ENCODE peak calls at places on chromosomes 6 and 20, in five cellular contexts. Z is mammary epithelial cell, U is esophagus muscularis mucosa, P is brain microvascular endothelial cell, J is Peyer's patch. D is an unnamed sample.
A peak's percentile ranks its signal among the peaks of the same experiment; 100 is the strongest.

GRCh38 chr20:62276448-62276847 is 26.3 kb upstream of the ADRM1 start:
- DNase-seq in P (no peak), Z (no peak), U (no peak), J (no peak), D (no peak)

GRCh38 chr6:151495380-151495779 is 1.6 kb downstream of the CCDC170 start:
- DNase-seq in P (no peak), Z (no peak), U (no peak), J (no peak), D (no peak)

GRCh38 chr6:52641826-52642225 is 29.1 kb upstream of the TMEM14A start:
- DNase-seq in P (no peak), J (no peak), Z (no peak), U (no peak), D (no peak)

GRCh38 chr20:57493091-57493615 is 31.8 kb downstream of the CTCFL start:
- DNase-seq in P (no peak), J (no peak), U (no peak), Z (no peak), D (no peak)

GRCh38 chr6:53313784-53314382 is 34.9 kb downstream of the ELOVL5 start:
- DNase-seq in U (no peak), Z (no peak), P (peak; percentile 61), J (no peak), D (no peak)

GRCh38 chr6:19880066-19880465 is 42.9 kb downstream of the ID4 start:
- DNase-seq in J (no peak), Z (no peak), P (no peak), U (no peak), D (no peak)

GRCh38 chr6:72811971-72812421 is 190.1 kb downstream of the KCNQ5 start:
- DNase-seq in J (no peak), Z (peak; percentile 21), U (no peak), P (peak; percentile 60), D (no peak)

GRCh38 chr20:8431538-8432434 is 299.7 kb downstream of the PLCB1 start:
- DNase-seq in U (no peak), Z (no peak), P (no peak), J (peak; percentile 53), D (peak; percentile 62)

GRCh38 chr6:88565409-88565811 is 398.0 kb downstream of the RNGTT start:
- DNase-seq in J (no peak), Z (peak; percentile 5), U (peak; percentile 72), P (no peak), D (no peak)

GRCh38 chr6:90530882-90531281 is 56.0 kb downstream of the MAP3K7 start:
- DNase-seq in P (no peak), J (no peak), U (no peak), Z (no peak), D (no peak)

GRCh38 chr6:8108031-8108660 is 5.8 kb upstream of the EEF1E1 start:
- DNase-seq in J (no peak), Z (peak; percentile 89), P (peak; percentile 96), U (peak; percentile 62), D (no peak)

GRCh38 chr6:44041461-44042260 is 85.6 kb downstream of the MRPL14 start:
- DNase-seq in Z (peak; percentile 96), J (peak; percentile 37), U (no peak), P (peak; percentile 96), D (no peak)

GRCh38 chr6:2224847-2225382 is 20.5 kb downstream of the GMDS start:
- DNase-seq in J (no peak), U (no peak), P (no peak), Z (no peak), D (no peak)

GRCh38 chr6:2221724-2222274 is 23.6 kb downstream of the GMDS start:
- DNase-seq in P (no peak), U (peak; percentile 19), Z (no peak), J (no peak), D (no peak)

GRCh38 chr6:2220154-2220553 is 25.3 kb downstream of the GMDS start:
- DNase-seq in U (peak; percentile 53), Z (no peak), J (no peak), P (no peak), D (no peak)

GRCh38 chr6:2225422-2226392 is 19.7 kb downstream of the GMDS start:
- DNase-seq in P (no peak), U (no peak), J (no peak), Z (no peak), D (no peak)

DNA sequence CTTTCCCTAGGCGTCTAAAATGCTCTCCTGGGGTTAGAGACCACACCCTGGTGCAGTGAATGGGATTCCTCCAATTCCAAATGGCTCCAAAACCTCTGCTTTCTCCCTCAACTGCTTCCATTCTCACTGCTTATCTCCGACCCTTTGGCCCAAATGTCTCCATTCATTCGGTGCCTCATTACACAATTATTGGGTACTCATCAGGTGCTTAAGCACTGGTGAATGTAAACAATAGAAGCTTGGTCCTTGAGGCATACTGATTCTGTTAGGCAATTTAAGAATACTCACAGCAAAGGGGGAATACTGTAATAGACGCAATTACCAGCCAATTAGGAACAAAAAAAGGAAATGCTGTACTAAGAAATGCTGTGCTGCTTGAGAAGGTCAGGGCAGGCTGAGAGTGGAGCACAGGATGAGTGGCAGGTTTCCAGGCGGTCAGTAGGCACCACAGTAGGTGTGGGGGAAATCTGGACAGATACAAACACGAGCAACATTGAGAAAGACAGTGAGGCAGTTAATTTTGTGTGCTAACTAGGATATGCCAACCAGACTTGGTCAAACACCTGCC is 23.0 kb downstream of the GMDS start:
- DNase-seq in U (peak; percentile 60), P (no peak), J (no peak), Z (no peak), D (no peak)
- H3K4me3 ChIP-seq in U (peak overlapping the region; percentile 40), P (peak overlapping the region; percentile 38), J (peak overlapping the region; percentile 49), Z (peak overlapping the region; percentile 73), D (peak overlapping the region; percentile 42)

DNA sequence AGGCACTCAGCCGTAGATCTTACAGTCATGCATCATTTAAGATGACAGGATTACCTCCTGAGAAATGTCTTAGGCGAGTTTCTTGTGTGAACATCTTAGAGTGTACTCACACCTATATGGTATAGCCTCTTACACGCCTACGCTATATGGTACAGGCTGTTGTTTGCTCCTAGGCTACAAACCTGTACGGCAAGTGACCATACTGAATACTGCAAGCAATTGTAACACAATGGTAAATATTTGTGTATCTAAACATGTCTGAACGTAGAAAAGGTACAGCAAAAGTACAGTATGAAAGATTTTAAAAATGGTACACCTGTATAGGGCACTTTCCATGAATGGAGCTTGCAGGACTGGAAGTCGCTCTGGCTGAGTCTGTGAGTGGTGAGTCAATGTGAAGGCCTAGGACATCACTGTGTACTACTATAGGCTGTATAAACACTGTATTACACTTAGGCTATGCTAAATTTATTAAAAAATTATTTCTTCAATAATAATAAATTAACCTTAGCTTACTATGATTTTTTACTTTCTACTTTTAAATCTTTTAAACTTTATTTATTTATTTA is 540 bp upstream of the IL20RA start:
- DNase-seq in Z (no peak), U (no peak), J (no peak), P (no peak), D (no peak)
- H3K4me3 ChIP-seq in Z (no peak overlapping the region), U (peak overlapping the region; percentile 90), J (peak overlapping the region; percentile 94), P (no peak overlapping the region), D (peak overlapping the region; percentile 69)

GRCh38 chr6:118708736-118709135 is 57.3 kb upstream of the CEP85L start:
- DNase-seq in Z (no peak), J (no peak), U (no peak), P (no peak), D (no peak)
- H3K4me3 ChIP-seq in Z (peak overlapping the region; percentile 57), J (peak overlapping the region; percentile 37), U (peak overlapping the region; percentile 45), P (peak overlapping the region; percentile 56), D (peak overlapping the region; percentile 53)

GRCh38 chr20:1300083-1300840 is 28.7 kb downstream of the SDCBP2 start:
- DNase-seq in U (no peak), J (peak; percentile 32), P (no peak), Z (no peak), D (no peak)
- H3K4me3 ChIP-seq in U (no peak overlapping the region), J (no peak overlapping the region), P (no peak overlapping the region), Z (no peak overlapping the region), D (no peak overlapping the region)

GRCh38 chr20:37505263-37506165 is 15.5 kb upstream of the NNAT start:
- DNase-seq in J (no peak), Z (no peak), U (no peak), P (no peak), D (no peak)
- H3K4me3 ChIP-seq in J (no peak overlapping the region), Z (no peak overlapping the region), U (no peak overlapping the region), P (no peak overlapping the region), D (no peak overlapping the region)

DNA sequence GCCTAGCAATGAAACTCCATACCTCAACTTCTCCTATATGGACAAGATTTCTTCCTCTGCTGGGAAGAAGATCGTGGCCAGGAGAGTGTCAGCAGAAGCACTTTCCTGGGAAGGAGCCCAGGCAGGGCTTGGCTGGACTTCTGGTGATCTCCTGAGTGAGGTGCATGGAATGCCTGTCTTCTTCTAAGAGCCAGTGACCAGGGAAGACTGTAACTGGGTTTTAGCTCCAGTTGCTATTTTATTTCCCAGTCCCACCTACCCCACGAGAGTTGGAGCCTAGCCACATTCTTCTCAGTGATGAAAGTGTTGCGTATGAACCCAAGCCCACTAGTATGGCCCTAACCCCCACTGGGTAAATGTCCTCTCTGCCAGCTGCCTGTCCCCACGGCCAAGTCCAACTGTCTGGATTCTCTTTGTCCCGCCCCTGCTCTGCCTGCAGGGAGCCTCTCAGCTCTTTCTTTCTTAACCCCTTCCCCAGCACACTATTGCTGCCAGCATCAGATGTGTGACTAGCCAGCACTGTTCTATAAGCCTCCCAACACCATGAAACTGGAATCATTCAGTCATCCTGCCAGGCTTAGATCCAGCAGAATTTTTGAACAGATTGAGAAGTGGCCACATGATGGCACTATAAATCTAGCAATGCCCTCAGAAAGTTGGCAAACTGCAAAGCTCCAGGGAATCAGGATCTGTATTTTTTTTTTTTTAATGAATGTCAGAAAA is 69.8 kb upstream of the FAM184A start:
- DNase-seq in P (peak; percentile 70), Z (peak; percentile 70), J (no peak), U (peak; percentile 39), D (no peak)
- H3K4me3 ChIP-seq in P (no peak overlapping the region), Z (no peak overlapping the region), J (no peak overlapping the region), U (peak overlapping the region; percentile 26), D (no peak overlapping the region)

D was measured in upper lobe of right lung.